ENCODE peak calls at places on chromosome 3, in eight cellular contexts. One of them, this sample, is unnamed.
A peak's percentile ranks its signal among the peaks of the same experiment; 100 is the strongest.

GRCh38 chr3:133881987-133882825 is 13.5 kb downstream of the RAB6B start:
- DNase-seq in esophagus muscularis mucosa: peak; percentile 89
- DNase-seq in tibial nerve: no peak
- DNase-seq in upper lobe of left lung: no peak
- DNase-seq in SK-N-SH: no peak
- DNase-seq in H1: peak; percentile 19
- DNase-seq in sigmoid colon: no peak
- DNase-seq in K562: no peak
- DNase-seq in this sample: no peak

GRCh38 chr3:37183375-37183831 is 9.0 kb upstream of the LRRFIP2 start:
- DNase-seq in sigmoid colon: no peak
- DNase-seq in K562: no peak
- DNase-seq in upper lobe of left lung: no peak
- DNase-seq in tibial nerve: no peak
- DNase-seq in esophagus muscularis mucosa: no peak
- DNase-seq in SK-N-SH: no peak
- DNase-seq in H1: peak; percentile 19
- DNase-seq in this sample: no peak

GRCh38 chr3:45988804-45989203 is 6.8 kb downstream of the FYCO1 start:
- DNase-seq in tibial nerve: no peak
- DNase-seq in SK-N-SH: no peak
- DNase-seq in sigmoid colon: no peak
- DNase-seq in H1: no peak
- DNase-seq in esophagus muscularis mucosa: no peak
- DNase-seq in upper lobe of left lung: no peak
- DNase-seq in K562: no peak
- DNase-seq in this sample: no peak

GRCh38 chr3:27985369-27986035 is 255.9 kb upstream of the CMC1 start:
- DNase-seq in SK-N-SH: no peak
- DNase-seq in upper lobe of left lung: no peak
- DNase-seq in sigmoid colon: no peak
- DNase-seq in H1: no peak
- DNase-seq in K562: no peak
- DNase-seq in esophagus muscularis mucosa: no peak
- DNase-seq in tibial nerve: no peak
- DNase-seq in this sample: no peak

GRCh38 chr3:140296796-140297352 is 361.9 kb downstream of the CLSTN2 start:
- DNase-seq in SK-N-SH: no peak
- DNase-seq in sigmoid colon: no peak
- DNase-seq in tibial nerve: no peak
- DNase-seq in H1: no peak
- DNase-seq in K562: no peak
- DNase-seq in upper lobe of left lung: no peak
- DNase-seq in esophagus muscularis mucosa: no peak
- DNase-seq in this sample: peak; percentile 44

GRCh38 chr3:39101022-39101689 is 6.3 kb downstream of the GORASP1 start:
- DNase-seq in sigmoid colon: no peak
- DNase-seq in SK-N-SH: peak; percentile 78
- DNase-seq in esophagus muscularis mucosa: peak; percentile 77
- DNase-seq in K562: peak; percentile 85
- DNase-seq in upper lobe of left lung: no peak
- DNase-seq in H1: peak; percentile 58
- DNase-seq in tibial nerve: no peak
- DNase-seq in this sample: no peak

GRCh38 chr3:124617177-124617576 is 113.1 kb upstream of the UMPS start:
- DNase-seq in esophagus muscularis mucosa: no peak
- DNase-seq in H1: no peak
- DNase-seq in SK-N-SH: no peak
- DNase-seq in sigmoid colon: no peak
- DNase-seq in tibial nerve: no peak
- DNase-seq in upper lobe of left lung: no peak
- DNase-seq in K562: no peak
- DNase-seq in this sample: no peak

GRCh38 chr3:61926913-61927312 is 365.5 kb downstream of the PTPRG start:
- DNase-seq in K562: no peak
- DNase-seq in H1: no peak
- DNase-seq in SK-N-SH: no peak
- DNase-seq in tibial nerve: no peak
- DNase-seq in upper lobe of left lung: no peak
- DNase-seq in sigmoid colon: no peak
- DNase-seq in esophagus muscularis mucosa: no peak
- DNase-seq in this sample: no peak

GRCh38 chr3:49199244-49199899 is 28.0 kb downstream of the KLHDC8B start:
- DNase-seq in tibial nerve: peak; percentile 81
- DNase-seq in sigmoid colon: peak; percentile 98
- DNase-seq in H1: peak; percentile 50
- DNase-seq in upper lobe of left lung: peak; percentile 95
- DNase-seq in esophagus muscularis mucosa: no peak
- DNase-seq in SK-N-SH: peak; percentile 47
- DNase-seq in K562: no peak
- DNase-seq in this sample: peak; percentile 98

GRCh38 chr3:156617781-156618180 is 56.6 kb upstream of the TIPARP start:
- DNase-seq in SK-N-SH: no peak
- DNase-seq in sigmoid colon: no peak
- DNase-seq in K562: no peak
- DNase-seq in esophagus muscularis mucosa: no peak
- DNase-seq in upper lobe of left lung: no peak
- DNase-seq in tibial nerve: no peak
- DNase-seq in H1: no peak
- DNase-seq in this sample: no peak

GRCh38 chr3:10890665-10891064 is 74.6 kb downstream of the SLC6A11 start:
- DNase-seq in tibial nerve: no peak
- DNase-seq in H1: no peak
- DNase-seq in upper lobe of left lung: no peak
- DNase-seq in sigmoid colon: no peak
- DNase-seq in SK-N-SH: no peak
- DNase-seq in K562: no peak
- DNase-seq in esophagus muscularis mucosa: no peak
- DNase-seq in this sample: no peak

GRCh38 chr3:196650740-196651311 is 11.3 kb downstream of the NRROS start:
- DNase-seq in SK-N-SH: peak; percentile 87
- DNase-seq in tibial nerve: no peak
- DNase-seq in sigmoid colon: peak; percentile 76
- DNase-seq in H1: no peak
- DNase-seq in esophagus muscularis mucosa: no peak
- DNase-seq in K562: peak; percentile 42
- DNase-seq in upper lobe of left lung: no peak
- DNase-seq in this sample: no peak

GRCh38 chr3:142226474-142226873 is 1.1 kb upstream of the GK5 start:
- DNase-seq in esophagus muscularis mucosa: no peak
- DNase-seq in K562: peak; percentile 22
- DNase-seq in SK-N-SH: no peak
- DNase-seq in sigmoid colon: no peak
- DNase-seq in tibial nerve: no peak
- DNase-seq in upper lobe of left lung: no peak
- DNase-seq in H1: no peak
- DNase-seq in this sample: no peak

GRCh38 chr3:46215810-46216414 is 7.8 kb upstream of the CCR1 start:
- DNase-seq in H1: no peak
- DNase-seq in esophagus muscularis mucosa: peak; percentile 82
- DNase-seq in sigmoid colon: no peak
- DNase-seq in K562: no peak
- DNase-seq in SK-N-SH: no peak
- DNase-seq in tibial nerve: no peak
- DNase-seq in upper lobe of left lung: no peak
- DNase-seq in this sample: no peak

GRCh38 chr3:132237652-132238032 is 79.6 kb upstream of the ACP3 start:
- DNase-seq in esophagus muscularis mucosa: no peak
- DNase-seq in upper lobe of left lung: no peak
- DNase-seq in sigmoid colon: no peak
- DNase-seq in tibial nerve: no peak
- DNase-seq in H1: no peak
- DNase-seq in K562: no peak
- DNase-seq in SK-N-SH: no peak
- DNase-seq in this sample: no peak

GRCh38 chr3:10941972-10942371 is 50.6 kb upstream of the SLC6A1 start:
- DNase-seq in upper lobe of left lung: no peak
- DNase-seq in esophagus muscularis mucosa: no peak
- DNase-seq in SK-N-SH: no peak
- DNase-seq in tibial nerve: no peak
- DNase-seq in sigmoid colon: no peak
- DNase-seq in H1: peak; percentile 86
- DNase-seq in K562: peak; percentile 64
- DNase-seq in this sample: peak; percentile 19

GRCh38 chr3:128424508-128425069 is 42.1 kb downstream of the DNAJB8 start:
- DNase-seq in esophagus muscularis mucosa: no peak
- DNase-seq in H1: no peak
- DNase-seq in tibial nerve: no peak
- DNase-seq in sigmoid colon: no peak
- DNase-seq in SK-N-SH: no peak
- DNase-seq in upper lobe of left lung: peak; percentile 1
- DNase-seq in K562: peak; percentile 41
- DNase-seq in this sample: no peak

GRCh38 chr3:123282461-123282860 is 80.7 kb downstream of the SEC22A start:
- DNase-seq in SK-N-SH: no peak
- DNase-seq in K562: no peak
- DNase-seq in sigmoid colon: no peak
- DNase-seq in tibial nerve: no peak
- DNase-seq in esophagus muscularis mucosa: peak; percentile 90
- DNase-seq in upper lobe of left lung: no peak
- DNase-seq in H1: peak; percentile 48
- DNase-seq in this sample: no peak

GRCh38 chr3:143070977-143071551 is 48.5 kb upstream of the CHST2 start:
- DNase-seq in esophagus muscularis mucosa: no peak
- DNase-seq in H1: no peak
- DNase-seq in SK-N-SH: no peak
- DNase-seq in sigmoid colon: no peak
- DNase-seq in K562: no peak
- DNase-seq in tibial nerve: no peak
- DNase-seq in upper lobe of left lung: no peak
- DNase-seq in this sample: no peak

GRCh38 chr3:75220932-75221331 is 443.2 kb upstream of the FRG2C start:
- DNase-seq in H1: no peak
- DNase-seq in sigmoid colon: no peak
- DNase-seq in esophagus muscularis mucosa: no peak
- DNase-seq in SK-N-SH: no peak
- DNase-seq in upper lobe of left lung: no peak
- DNase-seq in tibial nerve: no peak
- DNase-seq in K562: no peak
- DNase-seq in this sample: no peak

GRCh38 chr3:11498646-11499045 is 145.1 kb downstream of the VGLL4 start:
- DNase-seq in tibial nerve: no peak
- DNase-seq in sigmoid colon: peak; percentile 77
- DNase-seq in esophagus muscularis mucosa: no peak
- DNase-seq in H1: no peak
- DNase-seq in SK-N-SH: no peak
- DNase-seq in K562: no peak
- DNase-seq in upper lobe of left lung: no peak
- DNase-seq in this sample: peak; percentile 64

GRCh38 chr3:133746722-133747086 is 511 bp downstream of the TF start:
- DNase-seq in H1: no peak
- DNase-seq in upper lobe of left lung: no peak
- DNase-seq in K562: no peak
- DNase-seq in SK-N-SH: peak; percentile 25
- DNase-seq in tibial nerve: no peak
- DNase-seq in sigmoid colon: no peak
- DNase-seq in esophagus muscularis mucosa: no peak
- DNase-seq in this sample: no peak

GRCh38 chr3:114439279-114439678 is 145.5 kb downstream of the TIGIT start:
- DNase-seq in H1: no peak
- DNase-seq in SK-N-SH: no peak
- DNase-seq in upper lobe of left lung: no peak
- DNase-seq in esophagus muscularis mucosa: no peak
- DNase-seq in K562: no peak
- DNase-seq in sigmoid colon: no peak
- DNase-seq in tibial nerve: no peak
- DNase-seq in this sample: no peak

DNA sequence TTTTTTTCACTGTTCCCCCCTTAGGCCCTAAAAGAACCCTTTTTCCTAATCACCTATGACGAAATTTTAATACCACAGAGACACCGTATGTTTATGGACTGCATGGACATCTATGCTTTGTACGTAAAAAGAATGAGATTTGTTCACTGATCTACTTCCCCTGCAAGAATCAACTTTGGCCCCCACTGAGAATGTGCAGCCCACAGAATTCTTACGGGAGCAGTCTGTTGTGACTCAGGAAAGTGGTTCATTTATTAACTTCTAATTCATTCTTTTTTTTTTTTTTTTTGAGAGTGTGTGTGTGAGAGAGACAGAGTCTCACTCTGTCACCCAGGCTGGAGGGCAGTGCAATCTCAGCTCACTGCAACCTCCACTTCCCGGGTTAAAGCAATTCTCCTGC is 17.6 kb downstream of the EIF4E3 start:
- DNase-seq in esophagus muscularis mucosa: no peak
- DNase-seq in sigmoid colon: no peak
- DNase-seq in upper lobe of left lung: no peak
- DNase-seq in H1: no peak
- DNase-seq in K562: no peak
- DNase-seq in tibial nerve: no peak
- DNase-seq in SK-N-SH: no peak
- DNase-seq in this sample: no peak
- H3K36me3 ChIP-seq in esophagus muscularis mucosa: no peaks in the 10 kb centered on the region
- H3K36me3 ChIP-seq in sigmoid colon: peaks cover 25% of the 10 kb centered on the region
- H3K36me3 ChIP-seq in upper lobe of left lung: peaks cover 6% of the 10 kb centered on the region
- H3K36me3 ChIP-seq in H1: no peaks in the 10 kb centered on the region
- H3K36me3 ChIP-seq in K562: no peaks in the 10 kb centered on the region
- H3K36me3 ChIP-seq in tibial nerve: peaks cover 20% of the 10 kb centered on the region
- H3K36me3 ChIP-seq in SK-N-SH: no peaks in the 10 kb centered on the region
- H3K36me3 ChIP-seq in this sample: no peaks in the 10 kb centered on the region

GRCh38 chr3:151593923-151594322 is 133.1 kb upstream of the IGSF10 start:
- DNase-seq in sigmoid colon: no peak
- DNase-seq in esophagus muscularis mucosa: no peak
- DNase-seq in tibial nerve: no peak
- DNase-seq in K562: no peak
- DNase-seq in H1: no peak
- DNase-seq in SK-N-SH: no peak
- DNase-seq in upper lobe of left lung: no peak
- DNase-seq in this sample: no peak
- TF ChIP-seq EP300 in sigmoid colon: no peak
- TF ChIP-seq EP300 in esophagus muscularis mucosa: no peak
- TF ChIP-seq EP300 in tibial nerve: no peak
- TF ChIP-seq EP300 in K562: no peak
- TF ChIP-seq EP300 in H1: no peak
- TF ChIP-seq EP300 in SK-N-SH: no peak
- TF ChIP-seq EP300 in upper lobe of left lung: no peak
- TF ChIP-seq EP300 in this sample: no peak

GRCh38 chr3:182717216-182717615 is 76.1 kb upstream of the ATP11B start:
- DNase-seq in tibial nerve: no peak
- DNase-seq in K562: no peak
- DNase-seq in upper lobe of left lung: no peak
- DNase-seq in esophagus muscularis mucosa: no peak
- DNase-seq in SK-N-SH: no peak
- DNase-seq in sigmoid colon: no peak
- DNase-seq in H1: no peak
- DNase-seq in this sample: no peak
- H3K4me1 ChIP-seq in tibial nerve: no peaks in the 10 kb centered on the region
- H3K4me1 ChIP-seq in K562: peaks cover 26% of the 10 kb centered on the region
- H3K4me1 ChIP-seq in upper lobe of left lung: peaks cover 10% of the 10 kb centered on the region
- H3K4me1 ChIP-seq in esophagus muscularis mucosa: no peaks in the 10 kb centered on the region
- H3K4me1 ChIP-seq in SK-N-SH: no peaks in the 10 kb centered on the region
- H3K4me1 ChIP-seq in sigmoid colon: no peaks in the 10 kb centered on the region
- H3K4me1 ChIP-seq in H1: no peaks in the 10 kb centered on the region
- H3K4me1 ChIP-seq in this sample: no peaks in the 10 kb centered on the region

DNA sequence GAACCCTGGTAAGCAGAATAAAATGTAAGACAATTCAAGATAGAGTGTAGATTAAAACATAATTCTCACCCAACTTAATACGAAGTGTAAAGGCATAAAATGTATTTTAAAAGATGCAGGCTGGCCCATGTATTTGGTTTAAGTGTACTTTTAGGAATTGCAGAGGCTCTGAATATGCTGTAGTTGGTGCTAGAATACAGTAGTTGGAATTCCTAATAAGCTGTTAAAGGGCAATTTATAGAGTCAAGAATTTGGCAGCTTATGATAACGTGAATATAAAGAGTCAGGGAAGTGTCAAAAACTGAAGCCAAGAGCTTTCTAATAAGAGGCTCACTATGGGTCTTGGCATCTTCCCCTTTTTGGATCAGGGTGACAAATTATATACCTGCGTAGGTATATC is 36.5 kb downstream of the ADAMTS9 start:
- DNase-seq in tibial nerve: no peak
- DNase-seq in esophagus muscularis mucosa: no peak
- DNase-seq in sigmoid colon: no peak
- DNase-seq in SK-N-SH: no peak
- DNase-seq in K562: no peak
- DNase-seq in upper lobe of left lung: no peak
- DNase-seq in H1: no peak
- DNase-seq in this sample: no peak
- H3K36me3 ChIP-seq in tibial nerve: peaks cover 49% of the 10 kb centered on the region
- H3K36me3 ChIP-seq in esophagus muscularis mucosa: no peaks in the 10 kb centered on the region
- H3K36me3 ChIP-seq in sigmoid colon: peaks cover 36% of the 10 kb centered on the region
- H3K36me3 ChIP-seq in SK-N-SH: peaks cover 26% of the 10 kb centered on the region
- H3K36me3 ChIP-seq in K562: no peaks in the 10 kb centered on the region
- H3K36me3 ChIP-seq in upper lobe of left lung: peaks cover 10% of the 10 kb centered on the region
- H3K36me3 ChIP-seq in H1: no peaks in the 10 kb centered on the region
- H3K36me3 ChIP-seq in this sample: no peaks in the 10 kb centered on the region